ENCODE peak calls at places on chromosomes 16 and 17, in nine cellular contexts. R is SK-N-DZ, M is NCI-H1092 treated with DMSO at 0.1 percent for 48 hours, I is SJSA1, L is iris pigment epithelial cell, O is neural crest cell, S is GM13976, K is germinal center, Q is T follicular helper cell. P is an unnamed sample.

GRCh38 chr16:83365166-83365565 is 442.6 kb upstream of the HSBP1 start:
- DNase-seq in L (peak), R (no peak), K (no peak), O (no peak), S (no peak), Q (no peak), I (no peak), M (no peak), P (no peak)

GRCh38 chr17:1829189-1829578 is 518 bp downstream of the SMYD4 start:
- DNase-seq in K (no peak), S (no peak), R (no peak), O (no peak), Q (no peak), L (peak), I (no peak), M (no peak), P (peak)

GRCh38 chr16:50284131-50284911 is 18.0 kb downstream of the ADCY7 start:
- DNase-seq in R (peak), K (no peak), L (no peak), I (no peak), Q (no peak), M (no peak), S (no peak), O (no peak), P (no peak)

GRCh38 chr17:78185981-78186688 is 717 bp downstream of the TK1 start:
- DNase-seq in K (peak), R (peak), Q (no peak), I (peak), S (no peak), M (no peak), O (no peak), L (no peak), P (no peak)

GRCh38 chr16:7268182-7268581 is 64.5 kb upstream of the RBFOX1 start:
- DNase-seq in O (peak), M (peak), I (no peak), S (peak), L (peak), Q (no peak), R (peak), K (no peak), P (peak)

GRCh38 chr16:1414532-1415265 is at the start of gene UNKL:
- DNase-seq in Q (peak), O (peak), L (peak), K (peak), I (peak), R (no peak), M (peak), S (peak), P (peak)

GRCh38 chr16:86752582-86753175 is 174.3 kb downstream of the FOXL1 start:
- DNase-seq in O (no peak), Q (no peak), R (no peak), S (no peak), K (no peak), I (no peak), M (no peak), L (no peak), P (no peak)

GRCh38 chr17:81057079-81057730 is 22.3 kb downstream of the BAIAP2 start:
- DNase-seq in Q (no peak), S (no peak), I (no peak), L (peak), R (peak), M (no peak), K (no peak), O (no peak), P (no peak)

GRCh38 chr16:28297784-28298510 is 5.6 kb downstream of the SBK1 start:
- DNase-seq in R (no peak), K (no peak), M (no peak), S (no peak), L (no peak), O (no peak), Q (no peak), I (no peak), P (no peak)

GRCh38 chr17:29726721-29727252 is 104.1 kb upstream of the CORO6 start:
- DNase-seq in R (peak), S (no peak), K (no peak), O (no peak), L (peak), Q (no peak), M (no peak), I (no peak), P (peak)

GRCh38 chr17:32136856-32137255 is 5.4 kb upstream of the RHOT1 start:
- DNase-seq in R (no peak), K (no peak), O (no peak), Q (no peak), M (no peak), L (no peak), S (no peak), I (no peak), P (no peak)

GRCh38 chr16:3074860-3075545 is 9.6 kb downstream of the IL32 start:
- DNase-seq in M (no peak), R (no peak), L (no peak), K (peak), I (no peak), S (peak), O (no peak), Q (peak), P (no peak)

GRCh38 chr17:49836111-49837030 is 11.5 kb downstream of the TAC4 start:
- DNase-seq in R (no peak), I (no peak), K (no peak), L (peak), Q (no peak), O (no peak), S (no peak), M (no peak), P (peak)

GRCh38 chr17:81537343-81537855 is 9.2 kb downstream of the FSCN2 start:
- DNase-seq in L (no peak), M (peak), I (no peak), Q (no peak), K (peak), S (peak), O (no peak), R (peak), P (no peak)

GRCh38 chr16:84844561-84845495 is 25.0 kb downstream of the CRISPLD2 start:
- DNase-seq in I (no peak), K (no peak), M (no peak), R (no peak), L (no peak), O (no peak), S (no peak), Q (no peak), P (no peak)

GRCh38 chr16:1559446-1559975 is 26.0 kb downstream of the TMEM204 start:
- DNase-seq in I (no peak), S (no peak), Q (peak), R (no peak), K (no peak), O (no peak), M (no peak), L (no peak), P (no peak)

GRCh38 chr17:64778367-64779290 is 116.5 kb upstream of the SMURF2 start:
- DNase-seq in L (no peak), Q (no peak), O (no peak), K (peak), R (no peak), I (peak), M (peak), S (peak), P (no peak)

GRCh38 chr16:3115561-3115960 is 3.2 kb downstream of the ZNF205 start:
- DNase-seq in I (no peak), K (no peak), Q (no peak), S (no peak), R (no peak), O (no peak), L (no peak), M (no peak), P (no peak)

GRCh38 chr16:55330726-55331647 is 7.0 kb downstream of the IRX6 start:
- DNase-seq in I (no peak), M (no peak), R (no peak), L (no peak), O (no peak), Q (no peak), K (no peak), S (peak), P (no peak)

GRCh38 chr16:1296688-1297412 is 12.6 kb upstream of the UBE2I start:
- DNase-seq in R (no peak), L (peak), K (no peak), S (no peak), Q (no peak), O (no peak), I (no peak), M (no peak), P (peak)

GRCh38 chr16:9012848-9013507 is 49.3 kb upstream of the USP7 start:
- DNase-seq in Q (no peak), K (no peak), S (no peak), R (peak), L (no peak), M (peak), O (peak), I (no peak), P (no peak)

GRCh38 chr17:47603830-47604229 is 45.9 kb upstream of the KPNB1 start:
- DNase-seq in K (no peak), I (no peak), R (no peak), L (no peak), M (peak), Q (no peak), O (no peak), S (no peak), P (no peak)

GRCh38 chr16:48499822-48500440 is 110.0 kb downstream of the N4BP1 start:
- DNase-seq in O (no peak), R (no peak), K (no peak), M (no peak), S (no peak), Q (no peak), I (no peak), L (peak), P (peak)

GRCh38 chr16:54356391-54356790 is 69.8 kb upstream of the IRX3 start:
- DNase-seq in K (no peak), S (no peak), L (no peak), I (no peak), R (no peak), O (no peak), M (no peak), Q (no peak), P (peak)

GRCh38 chr17:48737330-48738043 is 8.9 kb upstream of the HOXB13 start:
- DNase-seq in K (no peak), M (no peak), O (no peak), S (no peak), I (no peak), L (no peak), R (no peak), Q (no peak), P (no peak)

GRCh38 chr16:81480856-81481821 is 36.5 kb downstream of the CMIP start:
- DNase-seq in R (peak), I (no peak), M (peak), L (peak), S (peak), Q (no peak), O (no peak), K (peak), P (peak)

GRCh38 chr17:5870231-5870953 is 199.8 kb upstream of the WSCD1 start:
- DNase-seq in S (no peak), L (no peak), R (no peak), M (no peak), Q (no peak), O (no peak), K (no peak), I (no peak), P (no peak)

GRCh38 chr16:66397736-66398433 is 29.2 kb upstream of the BEAN1 start:
- DNase-seq in K (no peak), I (peak), M (no peak), Q (no peak), R (no peak), O (no peak), S (no peak), L (no peak), P (no peak)

GRCh38 chr17:7909080-7909479 is 7.0 kb downstream of the RNF227 start:
- DNase-seq in R (no peak), O (no peak), L (no peak), I (no peak), K (no peak), S (no peak), M (no peak), Q (no peak), P (no peak)

GRCh38 chr17:75308732-75309629 is 19.7 kb upstream of the SLC25A19 start:
- DNase-seq in Q (no peak), M (no peak), L (no peak), O (no peak), S (no peak), R (no peak), I (no peak), K (no peak), P (no peak)

GRCh38 chr16:49588061-49588460 is 214.5 kb downstream of the C16orf78 start:
- DNase-seq in I (no peak), M (no peak), Q (no peak), L (no peak), R (no peak), S (no peak), K (no peak), O (no peak), P (no peak)

GRCh38 chr16:9139965-9140364 is 48.5 kb downstream of the HAPSTR1 start:
- DNase-seq in M (no peak), L (peak), S (no peak), O (no peak), Q (no peak), R (peak), K (no peak), I (no peak), P (peak)

GRCh38 chr16:27822529-27823437 is 240.7 kb downstream of the GSG1L start:
- DNase-seq in R (no peak), L (no peak), O (no peak), K (no peak), M (peak), Q (no peak), I (no peak), S (no peak), P (no peak)

GRCh38 chr17:80888276-80889160 is 103.1 kb upstream of the CHMP6 start:
- DNase-seq in L (no peak), K (no peak), R (no peak), Q (no peak), M (no peak), S (no peak), O (no peak), I (no peak), P (no peak)

GRCh38 chr16:12341423-12341822 is 364.9 kb downstream of the SNX29 start:
- DNase-seq in Q (no peak), K (no peak), L (peak), O (no peak), I (no peak), R (no peak), S (no peak), M (no peak), P (peak)

GRCh38 chr17:73261952-73262675 is 434 bp upstream of the CPSF4L start:
- DNase-seq in R (no peak), O (peak), Q (no peak), I (peak), S (no peak), L (peak), K (no peak), M (peak), P (no peak)

GRCh38 chr17:20095366-20096080 is 86.4 kb downstream of the SPECC1 start:
- DNase-seq in L (peak), K (no peak), R (peak), Q (no peak), M (peak), S (no peak), I (peak), O (peak), P (peak)

GRCh38 chr17:77508047-77508715 is 367.4 kb downstream of the SEC14L1 start:
- DNase-seq in L (peak), S (no peak), Q (no peak), R (no peak), K (no peak), M (no peak), I (no peak), O (no peak), P (no peak)

GRCh38 chr17:45739786-45740185 is 44.3 kb upstream of the CRHR1 start:
- DNase-seq in M (no peak), L (no peak), O (no peak), K (no peak), S (no peak), I (no peak), Q (no peak), R (no peak), P (no peak)

P was measured in brain microvascular endothelial cell.